ENCODE peak calls at places on chromosome 3, in seven cellular contexts. H, W, R, Y, G, K and C are unnamed samples.

GRCh38 chr3:194034556-194035336 is 101.2 kb upstream of the HES1 start:
- DNase-seq in H (no peak), R (no peak), K (no peak), G (no peak), W (no peak), Y (no peak), C (no peak)

GRCh38 chr3:28301607-28302158 is 46.8 kb upstream of the ZCWPW2 start:
- DNase-seq in Y (no peak), H (no peak), G (no peak), W (no peak), K (no peak), R (no peak), C (no peak)

GRCh38 chr3:22475665-22476064 is 724.7 kb upstream of the ZNF385D start:
- DNase-seq in Y (no peak), G (no peak), H (no peak), K (no peak), W (no peak), R (no peak), C (peak; percentile 39)

GRCh38 chr3:182305881-182306665 is 487.2 kb upstream of the ATP11B start:
- DNase-seq in H (no peak), R (no peak), W (no peak), K (no peak), Y (no peak), G (no peak), C (no peak)

GRCh38 chr3:185176756-185177359 is 24.0 kb upstream of the C3orf70 start:
- DNase-seq in W (peak; percentile 52), H (peak; percentile 37), G (peak; percentile 40), K (peak; percentile 29), Y (no peak), R (peak; percentile 38), C (peak; percentile 46)

GRCh38 chr3:194042947-194043346 is 93.0 kb upstream of the HES1 start:
- DNase-seq in R (no peak), Y (no peak), G (no peak), H (no peak), W (no peak), K (no peak), C (no peak)

GRCh38 chr3:150887031-150887430 is 18.2 kb downstream of the MINDY4B start:
- DNase-seq in W (no peak), R (no peak), G (no peak), Y (no peak), K (no peak), H (no peak), C (no peak)

GRCh38 chr3:100040846-100041245 is 73.5 kb downstream of the FILIP1L start:
- DNase-seq in K (no peak), Y (no peak), H (no peak), R (no peak), G (no peak), W (no peak), C (no peak)

GRCh38 chr3:66885326-66886000 is 112.6 kb upstream of the KBTBD8 start:
- DNase-seq in H (no peak), W (no peak), K (no peak), Y (no peak), R (peak; percentile 4), G (no peak), C (peak; percentile 65)

GRCh38 chr3:50652709-50653108 is 22.0 kb upstream of the DOCK3 start:
- DNase-seq in R (peak; percentile 45), H (peak; percentile 45), K (peak; percentile 23), G (peak; percentile 31), W (peak; percentile 26), Y (no peak), C (no peak)

GRCh38 chr3:152287898-152288576 is 19.3 kb downstream of the MBNL1 start:
- DNase-seq in W (no peak), Y (no peak), G (no peak), R (peak; percentile 51), K (no peak), H (no peak), C (no peak)

GRCh38 chr3:23648326-23648964 is 157.3 kb upstream of the UBE2E1 start:
- DNase-seq in R (no peak), H (peak; percentile 27), W (peak; percentile 12), K (no peak), Y (no peak), G (no peak), C (no peak)

GRCh38 chr3:43366466-43366865 is 80.1 kb downstream of the SNRK start:
- DNase-seq in H (no peak), W (no peak), K (no peak), Y (no peak), G (no peak), R (no peak), C (no peak)

GRCh38 chr3:32571192-32571485 is 481 bp upstream of the DYNC1LI1 start:
- DNase-seq in Y (no peak), R (no peak), G (no peak), H (no peak), W (no peak), K (no peak), C (peak; percentile 34)

GRCh38 chr3:73520931-73521461 is 103.7 kb downstream of the PDZRN3 start:
- DNase-seq in R (no peak), H (no peak), G (no peak), Y (peak; percentile 38), K (no peak), W (no peak), C (no peak)

GRCh38 chr3:170811515-170811914 is 58.5 kb downstream of the RPL22L1 start:
- DNase-seq in K (no peak), G (no peak), R (peak; percentile 64), H (no peak), W (no peak), Y (no peak), C (peak; percentile 68)

GRCh38 chr3:136728918-136729317 is 23.3 kb downstream of the STAG1 start:
- DNase-seq in R (no peak), H (no peak), W (no peak), G (no peak), Y (no peak), K (no peak), C (no peak)

GRCh38 chr3:27224197-27224596 is 145.0 kb downstream of the NEK10 start:
- DNase-seq in R (no peak), G (no peak), Y (peak; percentile 38), W (no peak), K (no peak), H (no peak), C (no peak)

GRCh38 chr3:150135321-150135721 is 164.6 kb upstream of the PFN2 start:
- DNase-seq in K (no peak), Y (no peak), H (no peak), R (no peak), W (no peak), G (no peak), C (no peak)

GRCh38 chr3:136577791-136578190 is 174.4 kb downstream of the STAG1 start:
- DNase-seq in W (no peak), H (no peak), G (no peak), Y (no peak), R (no peak), K (no peak), C (no peak)

GRCh38 chr3:8491246-8491645 is 10.4 kb upstream of the LMCD1 start:
- DNase-seq in H (no peak), Y (no peak), W (no peak), G (no peak), R (no peak), K (no peak), C (no peak)